ENCODE peak calls at places on chromosomes 7 and 10, in seven cellular contexts. One of them, this sample, is unnamed.

GRCh38 chr7:44966731-44967538 is 11.9 kb downstream of the MYO1G start:
- DNase-seq in OCI-LY7: no peak
- DNase-seq in DND-41: no peak
- DNase-seq in aorta: peak; percentile 27
- DNase-seq in heart left ventricle: no peak
- DNase-seq in CD8-positive, alpha-beta T cell: no peak
- DNase-seq in T-helper 17 cell: no peak
- DNase-seq in this sample: no peak

GRCh38 chr7:139855498-139856270 is 26.6 kb downstream of the TBXAS1 start:
- DNase-seq in OCI-LY7: peak; percentile 48
- DNase-seq in DND-41: peak; percentile 25
- DNase-seq in aorta: no peak
- DNase-seq in heart left ventricle: no peak
- DNase-seq in CD8-positive, alpha-beta T cell: peak; percentile 51
- DNase-seq in T-helper 17 cell: no peak
- DNase-seq in this sample: no peak

GRCh38 chr10:2839081-2839725 is 228.1 kb upstream of the PFKP start:
- DNase-seq in OCI-LY7: peak; percentile 24
- DNase-seq in DND-41: peak; percentile 75
- DNase-seq in aorta: no peak
- DNase-seq in heart left ventricle: no peak
- DNase-seq in CD8-positive, alpha-beta T cell: no peak
- DNase-seq in T-helper 17 cell: no peak
- DNase-seq in this sample: no peak

GRCh38 chr7:134084488-134085144 is 42.5 kb upstream of the LRGUK start:
- DNase-seq in OCI-LY7: peak; percentile 79
- DNase-seq in DND-41: no peak
- DNase-seq in aorta: no peak
- DNase-seq in heart left ventricle: no peak
- DNase-seq in CD8-positive, alpha-beta T cell: no peak
- DNase-seq in T-helper 17 cell: no peak
- DNase-seq in this sample: no peak

GRCh38 chr7:104296266-104296665 is 32.1 kb upstream of the LHFPL3 start:
- DNase-seq in OCI-LY7: no peak
- DNase-seq in DND-41: no peak
- DNase-seq in aorta: no peak
- DNase-seq in heart left ventricle: no peak
- DNase-seq in CD8-positive, alpha-beta T cell: no peak
- DNase-seq in T-helper 17 cell: no peak
- DNase-seq in this sample: no peak

GRCh38 chr10:103535595-103535994 is 42.1 kb downstream of the NEURL1 start:
- DNase-seq in OCI-LY7: no peak
- DNase-seq in DND-41: no peak
- DNase-seq in aorta: no peak
- DNase-seq in heart left ventricle: peak; percentile 33
- DNase-seq in CD8-positive, alpha-beta T cell: no peak
- DNase-seq in T-helper 17 cell: no peak
- DNase-seq in this sample: no peak

GRCh38 chr7:55517191-55517633 is 55.1 kb downstream of the VOPP1 start:
- DNase-seq in OCI-LY7: no peak
- DNase-seq in DND-41: no peak
- DNase-seq in aorta: no peak
- DNase-seq in heart left ventricle: no peak
- DNase-seq in CD8-positive, alpha-beta T cell: no peak
- DNase-seq in T-helper 17 cell: no peak
- DNase-seq in this sample: no peak

GRCh38 chr7:28939367-28939766 is 18.8 kb downstream of the TRIL start:
- DNase-seq in OCI-LY7: no peak
- DNase-seq in DND-41: no peak
- DNase-seq in aorta: no peak
- DNase-seq in heart left ventricle: no peak
- DNase-seq in CD8-positive, alpha-beta T cell: no peak
- DNase-seq in T-helper 17 cell: no peak
- DNase-seq in this sample: no peak

GRCh38 chr7:78153285-78153684 is 354.7 kb downstream of the PHTF2 start:
- DNase-seq in OCI-LY7: no peak
- DNase-seq in DND-41: no peak
- DNase-seq in aorta: no peak
- DNase-seq in heart left ventricle: no peak
- DNase-seq in CD8-positive, alpha-beta T cell: no peak
- DNase-seq in T-helper 17 cell: no peak
- DNase-seq in this sample: no peak

GRCh38 chr7:4006687-4007086 is 675.4 kb upstream of the FOXK1 start:
- DNase-seq in OCI-LY7: no peak
- DNase-seq in DND-41: no peak
- DNase-seq in aorta: no peak
- DNase-seq in heart left ventricle: no peak
- DNase-seq in CD8-positive, alpha-beta T cell: no peak
- DNase-seq in T-helper 17 cell: no peak
- DNase-seq in this sample: no peak

GRCh38 chr7:133763241-133763640 is 363.9 kb upstream of the LRGUK start:
- DNase-seq in OCI-LY7: no peak
- DNase-seq in DND-41: no peak
- DNase-seq in aorta: no peak
- DNase-seq in heart left ventricle: no peak
- DNase-seq in CD8-positive, alpha-beta T cell: no peak
- DNase-seq in T-helper 17 cell: no peak
- DNase-seq in this sample: no peak

GRCh38 chr7:18163091-18163490 is 135.4 kb upstream of the PRPS1L1 start:
- DNase-seq in OCI-LY7: no peak
- DNase-seq in DND-41: no peak
- DNase-seq in aorta: no peak
- DNase-seq in heart left ventricle: no peak
- DNase-seq in CD8-positive, alpha-beta T cell: no peak
- DNase-seq in T-helper 17 cell: no peak
- DNase-seq in this sample: no peak

GRCh38 chr7:41052736-41053135 is 650.2 kb downstream of the INHBA start:
- DNase-seq in OCI-LY7: no peak
- DNase-seq in DND-41: no peak
- DNase-seq in aorta: no peak
- DNase-seq in heart left ventricle: no peak
- DNase-seq in CD8-positive, alpha-beta T cell: no peak
- DNase-seq in T-helper 17 cell: no peak
- DNase-seq in this sample: no peak

GRCh38 chr7:1512781-1513656 is 8.8 kb upstream of the INTS1 start:
- DNase-seq in OCI-LY7: peak; percentile 90
- DNase-seq in DND-41: peak; percentile 84
- DNase-seq in aorta: peak; percentile 95
- DNase-seq in heart left ventricle: peak; percentile 87
- DNase-seq in CD8-positive, alpha-beta T cell: peak; percentile 76
- DNase-seq in T-helper 17 cell: peak; percentile 34
- DNase-seq in this sample: peak; percentile 37

GRCh38 chr10:126583507-126584200 is 86.8 kb downstream of the C10orf90 start:
- DNase-seq in OCI-LY7: no peak
- DNase-seq in DND-41: no peak
- DNase-seq in aorta: no peak
- DNase-seq in heart left ventricle: no peak
- DNase-seq in CD8-positive, alpha-beta T cell: no peak
- DNase-seq in T-helper 17 cell: no peak
- DNase-seq in this sample: no peak

GRCh38 chr10:116690356-116691078 is 51.8 kb downstream of the HSPA12A start:
- DNase-seq in OCI-LY7: no peak
- DNase-seq in DND-41: no peak
- DNase-seq in aorta: no peak
- DNase-seq in heart left ventricle: no peak
- DNase-seq in CD8-positive, alpha-beta T cell: no peak
- DNase-seq in T-helper 17 cell: no peak
- DNase-seq in this sample: no peak

DNA sequence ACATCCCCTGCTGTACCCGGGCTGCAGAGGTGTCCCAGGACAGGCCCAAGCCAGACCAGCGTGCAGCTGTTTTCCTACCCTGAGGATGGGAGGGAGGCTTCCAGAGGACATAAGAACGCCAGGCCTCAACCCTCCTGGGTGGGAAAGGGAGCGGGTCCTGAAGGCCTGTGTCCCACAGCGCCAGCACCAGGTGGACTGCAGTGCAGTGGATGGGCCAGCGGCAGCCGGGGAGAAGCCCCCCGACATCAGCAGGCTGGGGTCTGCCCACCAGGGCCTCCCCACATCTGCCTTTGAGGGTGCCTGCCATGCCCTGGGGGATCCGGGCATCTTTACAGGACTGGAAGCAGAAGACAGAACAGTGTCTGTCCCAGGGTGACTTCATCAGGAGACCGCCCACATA is 22.8 kb upstream of the ZNF716 start:
- DNase-seq in OCI-LY7: no peak
- DNase-seq in DND-41: no peak
- DNase-seq in aorta: no peak
- DNase-seq in heart left ventricle: no peak
- DNase-seq in CD8-positive, alpha-beta T cell: no peak
- DNase-seq in T-helper 17 cell: no peak
- DNase-seq in this sample: no peak
- H3K9me3 ChIP-seq in OCI-LY7: no peaks in the 10 kb centered on the region
- H3K9me3 ChIP-seq in DND-41: peaks cover 20% of the 10 kb centered on the region
- H3K9me3 ChIP-seq in aorta: peaks cover 8% of the 10 kb centered on the region
- H3K9me3 ChIP-seq in heart left ventricle: no peaks in the 10 kb centered on the region
- H3K9me3 ChIP-seq in CD8-positive, alpha-beta T cell: no peaks in the 10 kb centered on the region
- H3K9me3 ChIP-seq in T-helper 17 cell: no peaks in the 10 kb centered on the region
- H3K9me3 ChIP-seq in this sample: no peaks in the 10 kb centered on the region

GRCh38 chr7:157945401-157945800 is 608.6 kb downstream of the DNAJB6 start:
- DNase-seq in OCI-LY7: no peak
- DNase-seq in DND-41: no peak
- DNase-seq in aorta: peak; percentile 59
- DNase-seq in heart left ventricle: no peak
- DNase-seq in CD8-positive, alpha-beta T cell: no peak
- DNase-seq in T-helper 17 cell: no peak
- DNase-seq in this sample: no peak

GRCh38 chr7:157944051-157944450 is 607.2 kb downstream of the DNAJB6 start:
- DNase-seq in OCI-LY7: no peak
- DNase-seq in DND-41: no peak
- DNase-seq in aorta: peak; percentile 55
- DNase-seq in heart left ventricle: no peak
- DNase-seq in CD8-positive, alpha-beta T cell: no peak
- DNase-seq in T-helper 17 cell: no peak
- DNase-seq in this sample: no peak

GRCh38 chr7:157943561-157943960 is 606.8 kb downstream of the DNAJB6 start:
- DNase-seq in OCI-LY7: no peak
- DNase-seq in DND-41: no peak
- DNase-seq in aorta: no peak
- DNase-seq in heart left ventricle: no peak
- DNase-seq in CD8-positive, alpha-beta T cell: no peak
- DNase-seq in T-helper 17 cell: no peak
- DNase-seq in this sample: no peak

GRCh38 chr7:157946398-157947060 is 609.7 kb downstream of the DNAJB6 start:
- DNase-seq in OCI-LY7: no peak
- DNase-seq in DND-41: no peak
- DNase-seq in aorta: peak; percentile 45
- DNase-seq in heart left ventricle: no peak
- DNase-seq in CD8-positive, alpha-beta T cell: no peak
- DNase-seq in T-helper 17 cell: no peak
- DNase-seq in this sample: no peak

GRCh38 chr7:157944734-157945291 is 608.0 kb downstream of the DNAJB6 start:
- DNase-seq in OCI-LY7: no peak
- DNase-seq in DND-41: no peak
- DNase-seq in aorta: peak; percentile 51
- DNase-seq in heart left ventricle: no peak
- DNase-seq in CD8-positive, alpha-beta T cell: no peak
- DNase-seq in T-helper 17 cell: no peak
- DNase-seq in this sample: no peak
- H3K9me3 ChIP-seq in OCI-LY7: no peaks in the 10 kb centered on the region
- H3K9me3 ChIP-seq in DND-41: peaks cover 2% of the 10 kb centered on the region
- H3K9me3 ChIP-seq in aorta: peaks cover 5% of the 10 kb centered on the region
- H3K9me3 ChIP-seq in heart left ventricle: no peaks in the 10 kb centered on the region
- H3K9me3 ChIP-seq in CD8-positive, alpha-beta T cell: no peaks in the 10 kb centered on the region
- H3K9me3 ChIP-seq in T-helper 17 cell: no peaks in the 10 kb centered on the region
- H3K9me3 ChIP-seq in this sample: peaks cover 12% of the 10 kb centered on the region

DNA sequence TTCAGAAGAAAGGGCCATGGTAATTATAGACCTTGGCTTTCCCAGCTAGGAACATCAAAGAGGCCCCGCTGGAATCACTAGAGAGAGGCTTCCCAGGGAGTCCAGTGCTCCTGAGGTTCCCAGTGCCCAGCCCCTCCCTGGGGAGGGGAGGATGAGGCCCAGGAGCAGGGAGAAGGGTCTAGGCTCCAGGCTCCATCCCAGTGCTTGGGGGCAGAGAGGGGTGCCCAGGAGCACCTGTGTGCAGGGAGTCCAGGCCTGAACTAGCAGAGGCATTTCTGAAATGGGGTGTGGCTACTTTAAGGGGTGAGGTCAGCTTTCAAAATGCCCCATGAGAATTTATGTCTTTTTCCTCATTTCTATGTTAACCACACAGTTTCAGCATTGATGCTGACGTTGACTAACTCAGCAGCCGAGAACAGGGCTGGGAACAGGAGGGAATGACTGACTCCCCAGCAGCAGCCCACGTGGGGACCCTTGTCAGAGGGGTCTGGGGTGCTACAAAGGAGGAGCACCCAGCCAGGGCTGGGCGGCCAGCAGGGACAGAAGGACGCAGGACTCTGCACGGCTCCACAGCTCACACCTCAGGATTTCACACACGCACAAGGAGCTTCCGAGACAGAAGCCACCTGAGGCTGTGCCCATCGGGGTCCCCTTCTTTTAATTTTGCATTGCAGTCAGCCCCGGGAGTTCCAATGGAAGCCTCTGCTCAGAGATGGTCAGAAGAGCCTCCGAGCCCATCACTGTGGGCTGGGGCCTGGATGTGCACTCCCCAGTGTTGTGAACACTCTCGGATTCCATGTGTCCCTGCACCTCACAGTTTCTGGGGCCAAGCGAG is 570.2 kb downstream of the PTPRN2 start:
- DNase-seq in OCI-LY7: no peak
- DNase-seq in DND-41: no peak
- DNase-seq in aorta: peak; percentile 49
- DNase-seq in heart left ventricle: peak; percentile 31
- DNase-seq in CD8-positive, alpha-beta T cell: no peak
- DNase-seq in T-helper 17 cell: no peak
- DNase-seq in this sample: no peak
- H3K9me3 ChIP-seq in OCI-LY7: no peaks in the 10 kb centered on the region
- H3K9me3 ChIP-seq in DND-41: no peaks in the 10 kb centered on the region
- H3K9me3 ChIP-seq in aorta: no peaks in the 10 kb centered on the region
- H3K9me3 ChIP-seq in heart left ventricle: no peaks in the 10 kb centered on the region
- H3K9me3 ChIP-seq in CD8-positive, alpha-beta T cell: no peaks in the 10 kb centered on the region
- H3K9me3 ChIP-seq in T-helper 17 cell: no peaks in the 10 kb centered on the region
- H3K9me3 ChIP-seq in this sample: no peaks in the 10 kb centered on the region

GRCh38 chr7:157930926-157931466 is 594.2 kb downstream of the DNAJB6 start:
- DNase-seq in OCI-LY7: no peak
- DNase-seq in DND-41: no peak
- DNase-seq in aorta: peak; percentile 48
- DNase-seq in heart left ventricle: no peak
- DNase-seq in CD8-positive, alpha-beta T cell: no peak
- DNase-seq in T-helper 17 cell: no peak
- DNase-seq in this sample: no peak
- H3K9me3 ChIP-seq in OCI-LY7: no peaks in the 10 kb centered on the region
- H3K9me3 ChIP-seq in DND-41: no peaks in the 10 kb centered on the region
- H3K9me3 ChIP-seq in aorta: no peaks in the 10 kb centered on the region
- H3K9me3 ChIP-seq in heart left ventricle: no peaks in the 10 kb centered on the region
- H3K9me3 ChIP-seq in CD8-positive, alpha-beta T cell: no peaks in the 10 kb centered on the region
- H3K9me3 ChIP-seq in T-helper 17 cell: peaks cover 5% of the 10 kb centered on the region
- H3K9me3 ChIP-seq in this sample: no peaks in the 10 kb centered on the region

DNA sequence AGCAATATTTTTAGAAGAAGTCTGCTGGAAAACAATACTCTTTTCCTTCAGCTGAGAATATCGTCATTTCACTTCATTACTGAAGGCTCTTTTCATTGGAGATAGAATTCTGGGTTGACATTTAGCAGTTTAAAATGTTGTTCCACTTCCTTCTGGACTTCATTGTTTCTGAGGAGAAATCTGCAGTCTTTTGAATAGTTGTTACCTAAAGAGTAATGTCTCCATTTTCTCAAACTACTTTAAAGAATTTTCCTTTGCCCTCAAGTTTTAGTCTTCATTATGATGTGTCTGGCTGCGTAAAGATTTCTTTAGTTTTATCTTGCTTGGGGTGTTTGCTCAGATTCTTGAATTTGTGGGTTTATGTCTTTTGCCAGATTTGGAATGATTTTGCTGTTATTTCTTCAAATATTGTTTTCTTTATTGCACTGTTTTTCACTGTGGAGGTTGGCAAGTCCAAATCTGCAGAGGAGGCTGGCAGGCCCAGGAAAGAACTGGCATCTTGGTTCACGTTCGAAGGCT is 136.3 kb downstream of the DNAJB6 start:
- DNase-seq in OCI-LY7: no peak
- DNase-seq in DND-41: no peak
- DNase-seq in aorta: no peak
- DNase-seq in heart left ventricle: no peak
- DNase-seq in CD8-positive, alpha-beta T cell: no peak
- DNase-seq in T-helper 17 cell: no peak
- DNase-seq in this sample: no peak
- H3K9me3 ChIP-seq in OCI-LY7: peaks cover 15% of the 10 kb centered on the region
- H3K9me3 ChIP-seq in DND-41: peaks cover 17% of the 10 kb centered on the region
- H3K9me3 ChIP-seq in aorta: peaks cover 3% of the 10 kb centered on the region
- H3K9me3 ChIP-seq in heart left ventricle: peaks cover 9% of the 10 kb centered on the region
- H3K9me3 ChIP-seq in CD8-positive, alpha-beta T cell: no peaks in the 10 kb centered on the region
- H3K9me3 ChIP-seq in T-helper 17 cell: no peaks in the 10 kb centered on the region
- H3K9me3 ChIP-seq in this sample: peaks cover 20% of the 10 kb centered on the region